ENCODE peak calls at places on chromosomes 6 and 20, in nine cellular contexts. O, S, Y, H, A, X, L, N and D are unnamed samples.

GRCh38 chr20:5039255-5039657 is 37.9 kb upstream of the SLC23A2 start:
- DNase-seq in O (no peak), Y (no peak), N (peak; percentile 73), L (no peak), X (no peak), H (no peak), A (no peak), S (no peak), D (peak; percentile 54)

GRCh38 chr6:90780778-90781177 is 193.9 kb upstream of the MAP3K7 start:
- DNase-seq in X (no peak), S (no peak), N (no peak), H (no peak), O (no peak), A (no peak), Y (no peak), L (no peak), D (no peak)

GRCh38 chr6:30443657-30444450 is 45.5 kb upstream of the HLA-E start:
- DNase-seq in Y (no peak), N (no peak), O (no peak), S (no peak), A (no peak), L (no peak), H (peak; percentile 75), X (peak; percentile 17), D (no peak)

GRCh38 chr6:24274441-24275083 is 83.3 kb downstream of the DCDC2 start:
- DNase-seq in X (no peak), Y (no peak), N (no peak), L (no peak), H (no peak), S (no peak), O (no peak), A (no peak), D (no peak)

GRCh38 chr6:111631930-111632460 is 26.3 kb upstream of the TRAF3IP2 start:
- DNase-seq in N (no peak), H (no peak), Y (no peak), A (no peak), X (no peak), O (peak; percentile 30), L (no peak), S (no peak), D (no peak)

GRCh38 chr20:36891211-36891610 is 15.3 kb downstream of the TLDC2 start:
- DNase-seq in Y (no peak), L (no peak), X (no peak), A (no peak), N (no peak), S (no peak), O (no peak), H (no peak), D (no peak)

GRCh38 chr20:35200255-35200654 is 26.2 kb upstream of the MMP24 start:
- DNase-seq in O (no peak), N (no peak), H (no peak), X (no peak), Y (no peak), A (no peak), S (no peak), L (no peak), D (no peak)

GRCh38 chr6:25553502-25553901 is 98.5 kb upstream of the SCGN start:
- DNase-seq in H (no peak), X (no peak), A (no peak), Y (no peak), L (no peak), N (no peak), S (no peak), O (no peak), D (no peak)

GRCh38 chr6:53616450-53617357 is 48.9 kb downstream of the KLHL31 start:
- DNase-seq in A (no peak), S (no peak), N (no peak), X (no peak), H (no peak), O (no peak), L (no peak), Y (no peak), D (no peak)

GRCh38 chr6:43933111-43933885 is 163.3 kb downstream of the VEGFA start:
- DNase-seq in A (no peak), Y (no peak), H (no peak), X (no peak), L (no peak), O (no peak), S (no peak), N (no peak), D (no peak)

GRCh38 chr6:31271641-31272357 is at the start of gene HLA-C:
- DNase-seq in N (peak; percentile 92), A (peak; percentile 87), X (peak; percentile 96), Y (peak; percentile 97), L (peak; percentile 94), H (peak; percentile 92), O (peak; percentile 96), S (peak; percentile 94), D (peak; percentile 94)

DNA sequence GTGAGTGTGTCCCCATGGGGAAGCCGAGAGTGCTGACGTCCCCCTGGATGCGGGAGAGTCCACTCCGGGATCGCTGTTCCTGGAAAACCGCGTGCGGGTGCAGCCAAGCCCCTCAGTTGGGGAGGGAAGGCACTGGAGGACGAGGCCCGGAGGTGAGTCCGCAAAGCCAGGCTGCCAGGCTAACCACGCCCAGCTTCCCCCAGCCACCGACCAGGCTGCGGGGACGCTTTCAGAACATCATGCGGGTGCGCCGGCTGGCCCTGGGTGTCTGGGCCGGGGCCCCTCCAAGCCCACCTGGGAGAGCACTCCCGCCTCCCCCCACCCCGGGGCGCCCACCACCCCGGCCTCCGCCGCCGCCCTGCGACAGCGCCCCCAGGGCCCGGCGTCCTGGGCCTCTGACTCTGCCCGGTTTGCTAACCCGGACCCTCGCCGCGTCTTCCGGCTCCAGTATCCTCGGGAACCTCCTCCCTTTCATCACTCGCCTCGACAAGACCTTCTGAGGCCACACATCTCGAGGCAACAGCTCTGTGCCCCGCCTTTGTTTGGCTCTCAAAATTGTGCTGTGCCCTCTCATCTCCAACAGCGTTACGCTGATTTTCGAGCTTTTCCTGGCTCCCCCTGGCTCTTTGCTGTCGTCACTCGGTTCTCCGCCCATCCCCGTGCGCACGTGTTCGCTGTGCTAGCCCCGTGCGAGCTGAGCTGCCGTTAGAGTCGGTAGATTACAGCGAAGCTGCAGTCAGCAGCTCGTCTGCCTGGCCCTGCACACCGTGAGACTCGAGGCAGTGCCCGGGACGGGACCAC is 47.1 kb upstream of the ENTPD6 start:
- DNase-seq in O (peak; percentile 61), L (no peak), Y (no peak), A (no peak), N (peak; percentile 76), H (peak; percentile 86), X (peak; percentile 57), S (no peak), D (peak; percentile 70)
- H3K4me3 ChIP-seq in O (no peak overlapping the region), L (no peak overlapping the region), Y (peak overlapping the region; percentile 41), A (peak overlapping the region; percentile 42), N (peak overlapping the region; percentile 49), H (peak overlapping the region; percentile 40), X (peak overlapping the region; percentile 31), S (peak overlapping the region; percentile 53), D (peak overlapping the region; percentile 27)

DNA sequence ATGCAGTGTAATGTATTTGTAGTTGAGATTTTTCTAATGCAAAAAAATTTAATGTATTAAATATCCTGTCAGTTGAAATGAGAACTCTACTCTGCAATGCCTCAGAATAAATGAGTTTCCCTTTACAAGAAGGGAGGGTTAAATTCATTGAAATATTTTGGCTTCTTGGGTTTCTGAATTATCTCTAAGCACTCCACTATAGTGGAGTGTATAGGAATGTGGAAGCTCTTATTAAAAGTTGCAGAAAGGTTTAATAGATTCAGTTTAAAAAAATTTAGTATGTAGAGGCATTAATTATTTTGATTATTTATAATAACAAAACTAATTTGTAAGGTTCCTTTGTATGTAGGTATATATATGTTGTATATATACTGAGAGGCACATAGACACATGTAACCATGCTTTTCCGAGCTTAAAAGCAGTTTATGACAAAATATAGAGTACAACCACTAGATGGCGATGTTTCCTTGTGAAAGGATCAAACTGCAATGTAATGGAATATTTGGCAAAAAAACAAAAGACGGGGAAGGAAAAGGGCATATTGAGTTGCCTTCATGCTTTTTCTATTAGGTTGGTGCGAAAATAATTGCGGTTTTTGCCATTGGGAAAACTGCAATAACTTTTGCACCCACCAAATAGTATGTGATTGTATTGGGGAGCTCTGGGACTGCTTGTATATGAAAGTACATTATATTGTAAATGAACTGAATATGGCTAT is 144.2 kb downstream of the MYO6 start:
- DNase-seq in H (no peak), N (no peak), S (no peak), A (no peak), Y (no peak), X (no peak), O (no peak), L (no peak), D (no peak)
- H3K27ac ChIP-seq in H (no peak overlapping the region), N (no peak overlapping the region), S (no peak overlapping the region), A (no peak overlapping the region), Y (no peak overlapping the region), X (no peak overlapping the region), O (no peak overlapping the region), L (no peak overlapping the region), D (no peak overlapping the region)

GRCh38 chr6:106519460-106520394 is 109.6 kb downstream of the RTN4IP1 start:
- DNase-seq in Y (no peak), A (no peak), L (no peak), S (no peak), N (peak; percentile 80), H (no peak), O (peak; percentile 66), X (no peak), D (peak; percentile 52)
- H3K4me1 ChIP-seq in Y (peaks cover 73% of the 10 kb centered on the region), A (peaks cover 35% of the 10 kb centered on the region), L (no peaks in the 10 kb centered on the region), S (no peaks in the 10 kb centered on the region), N (peaks cover 48% of the 10 kb centered on the region), H (peaks cover 22% of the 10 kb centered on the region), O (no peaks in the 10 kb centered on the region), X (no peaks in the 10 kb centered on the region), D (no peaks in the 10 kb centered on the region)

GRCh38 chr6:3758842-3759144 is 7.3 kb upstream of the PXDC1 start:
- DNase-seq in H (no peak), X (no peak), A (no peak), O (no peak), S (no peak), L (no peak), Y (peak; percentile 37), N (no peak), D (no peak)

GRCh38 chr6:3762359-3762758 is 10.8 kb upstream of the PXDC1 start:
- DNase-seq in O (no peak), L (no peak), Y (peak; percentile 41), N (no peak), X (no peak), A (no peak), S (no peak), H (no peak), D (no peak)

GRCh38 chr6:3757241-3757641 is 5.7 kb upstream of the PXDC1 start:
- DNase-seq in L (no peak), O (no peak), Y (peak; percentile 78), S (no peak), H (no peak), N (no peak), A (no peak), X (peak; percentile 3), D (no peak)

GRCh38 chr6:3761989-3762270 is 10.4 kb upstream of the PXDC1 start:
- DNase-seq in S (no peak), O (no peak), Y (peak; percentile 57), N (no peak), H (no peak), L (no peak), X (no peak), A (no peak), D (no peak)

DNA sequence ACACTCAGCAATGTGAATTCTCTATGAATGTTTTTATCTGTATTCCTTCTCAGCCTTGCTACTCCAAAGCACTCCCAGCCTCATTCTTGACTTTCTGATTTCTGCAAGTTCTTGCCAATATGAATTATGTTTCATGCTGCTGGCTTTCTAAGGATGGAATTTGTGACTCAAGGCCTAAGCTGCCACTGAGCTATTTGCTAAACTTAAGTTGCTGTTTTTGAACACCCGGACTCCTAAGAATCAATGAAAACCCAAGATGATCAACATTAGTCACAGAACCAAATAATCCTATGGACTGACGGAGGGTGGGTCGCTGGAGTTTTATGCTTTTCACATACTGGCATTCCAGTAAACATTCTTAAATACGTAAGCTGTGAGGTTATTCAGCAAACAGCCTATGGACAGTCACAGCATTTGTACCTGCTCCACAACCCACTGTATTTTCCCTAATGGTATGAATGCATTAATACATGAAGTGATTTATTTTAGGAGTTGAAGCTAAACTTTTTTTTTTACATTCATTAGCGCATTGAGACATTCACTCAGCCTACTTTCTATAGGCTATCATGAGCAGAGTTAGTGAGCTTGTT is 8.2 kb upstream of the PXDC1 start:
- DNase-seq in H (no peak), O (no peak), Y (peak; percentile 16), L (no peak), X (peak; percentile 39), N (no peak), A (no peak), S (no peak), D (no peak)
- H3K4me3 ChIP-seq in H (no peak overlapping the region), O (no peak overlapping the region), Y (no peak overlapping the region), L (no peak overlapping the region), X (no peak overlapping the region), N (no peak overlapping the region), A (no peak overlapping the region), S (no peak overlapping the region), D (no peak overlapping the region)